ENCODE peak calls at places on chromosome 5, in seven cellular contexts. O is sigmoid colon, D is heart right ventricle, N is HT-29, L is T follicular helper cell, U is choroid plexus epithelial cell, H is mucosa of descending colon. F is an unnamed sample.

GRCh38 chr5:88938488-88938887 is 55.5 kb upstream of the MEF2C start:
- DNase-seq in H (no peak), O (no peak), D (no peak), L (no peak), N (no peak), U (no peak), F (no peak)

GRCh38 chr5:7321724-7322123 is 74.2 kb upstream of the ADCY2 start:
- DNase-seq in O (no peak), L (no peak), U (no peak), H (peak), N (no peak), D (no peak), F (no peak)

GRCh38 chr5:140868721-140869554 is at the start of gene PCDHA11:
- DNase-seq in U (no peak), N (peak), L (no peak), D (no peak), H (no peak), O (no peak), F (no peak)

GRCh38 chr5:179190851-179191505 is 130.8 kb downstream of the ZNF354C start:
- DNase-seq in N (no peak), U (no peak), H (no peak), L (no peak), D (no peak), O (peak), F (no peak)

GRCh38 chr5:96083361-96083881 is 121.8 kb upstream of the ELL2 start:
- DNase-seq in D (no peak), O (no peak), H (no peak), L (no peak), U (no peak), N (no peak), F (no peak)

GRCh38 chr5:139562847-139563246 is 1.7 kb downstream of the UBE2D2 start:
- DNase-seq in D (no peak), O (peak), H (no peak), U (no peak), L (no peak), N (peak), F (peak)

GRCh38 chr5:94440015-94440414 is 178.4 kb downstream of the KIAA0825 start:
- DNase-seq in U (peak), L (no peak), H (no peak), O (no peak), D (no peak), N (no peak), F (peak)

GRCh38 chr5:90529939-90530677 is 724 bp upstream of the LYSMD3 start:
- DNase-seq in O (peak), D (peak), L (peak), N (peak), H (peak), U (peak), F (peak)

GRCh38 chr5:78190402-78190801 is 104.1 kb downstream of the AP3B1 start:
- DNase-seq in U (no peak), N (no peak), O (no peak), D (no peak), L (no peak), H (no peak), F (no peak)

GRCh38 chr5:178319541-178320041 is 87.0 kb upstream of the PHYKPL start:
- DNase-seq in H (no peak), U (no peak), D (peak), O (peak), L (no peak), N (no peak), F (no peak)

GRCh38 chr5:80239680-80240367 is 16.0 kb downstream of the SERINC5 start:
- DNase-seq in D (no peak), N (no peak), L (no peak), O (no peak), H (no peak), U (peak), F (peak)

GRCh38 chr5:84383296-84383815 is 1.3 kb downstream of the EDIL3 start:
- DNase-seq in N (no peak), L (no peak), D (no peak), U (no peak), O (peak), H (no peak), F (no peak)

GRCh38 chr5:124906339-124907097 is 160.1 kb upstream of the ZNF608 start:
- DNase-seq in D (peak), O (peak), N (peak), L (no peak), H (peak), U (peak), F (peak)

GRCh38 chr5:44499381-44499780 is 110.2 kb upstream of the FGF10 start:
- DNase-seq in D (no peak), L (no peak), H (no peak), N (no peak), U (no peak), O (no peak), F (no peak)

GRCh38 chr5:141513627-141514329 is 24.9 kb downstream of the PCDHGC5 start:
- DNase-seq in U (peak), H (peak), N (no peak), O (peak), D (peak), L (peak), F (peak)

GRCh38 chr5:5490774-5491347 is 68.4 kb downstream of the ICE1 start:
- DNase-seq in D (no peak), O (no peak), H (no peak), N (no peak), U (no peak), L (no peak), F (no peak)

GRCh38 chr5:149434162-149435014 is 55.3 kb upstream of the IL17B start:
- DNase-seq in H (peak), L (peak), U (peak), N (peak), O (peak), D (no peak), F (peak)

GRCh38 chr5:43192558-43193170 is 639 bp downstream of the NIM1K start:
- DNase-seq in N (no peak), U (peak), D (peak), H (peak), L (no peak), O (peak), F (peak)

GRCh38 chr5:66362676-66363075 is 218.6 kb downstream of the SREK1 start:
- DNase-seq in N (no peak), D (no peak), U (no peak), L (no peak), H (no peak), O (no peak), F (no peak)

GRCh38 chr5:7347377-7347776 is 48.6 kb upstream of the ADCY2 start:
- DNase-seq in O (no peak), U (no peak), D (no peak), H (no peak), N (no peak), L (no peak), F (no peak)

GRCh38 chr5:44935262-44935661 is 126.5 kb downstream of the MRPS30 start:
- DNase-seq in O (no peak), N (peak), H (no peak), D (no peak), U (no peak), L (no peak), F (no peak)

GRCh38 chr5:118818604-118819003 is 169.7 kb downstream of the DTWD2 start:
- DNase-seq in L (no peak), H (no peak), O (no peak), D (no peak), U (no peak), N (no peak), F (no peak)

GRCh38 chr5:76649140-76649539 is 25.9 kb upstream of the F2RL2 start:
- DNase-seq in U (no peak), H (no peak), O (no peak), N (no peak), D (no peak), L (no peak), F (no peak)

GRCh38 chr5:168683247-168683926 is 104.2 kb upstream of the PANK3 start:
- DNase-seq in O (no peak), D (no peak), U (no peak), N (no peak), L (no peak), H (no peak), F (no peak)

GRCh38 chr5:115194671-115195070 is 25.0 kb upstream of the TRIM36 start:
- DNase-seq in U (no peak), L (no peak), O (no peak), H (peak), N (peak), D (no peak), F (no peak)

GRCh38 chr5:6359941-6360683 is 18.2 kb downstream of the MED10 start:
- DNase-seq in L (no peak), O (no peak), N (no peak), H (no peak), D (no peak), U (no peak), F (no peak)

F was measured in fibroblast of pulmonary artery.